ENCODE peak calls at places on chromosome 9, in nine cellular contexts. One of them, this sample, is unnamed.

GRCh38 chr9:16207161-16207560 is 654.3 kb downstream of the CCDC171 start:
- DNase-seq in CD4-positive, alpha-beta T cell: no peak
- DNase-seq in mesenchymal stem cell: peak; percentile 18
- DNase-seq in WERI-Rb-1: no peak
- DNase-seq in H1: no peak
- DNase-seq in tibial artery: peak; percentile 65
- DNase-seq in GM23248: peak; percentile 49
- DNase-seq in cardiac muscle cell: no peak
- DNase-seq in right lobe of liver: no peak
- DNase-seq in this sample: no peak

GRCh38 chr9:131096490-131097258 is at the start of gene AIF1L:
- DNase-seq in CD4-positive, alpha-beta T cell: no peak
- DNase-seq in mesenchymal stem cell: no peak
- DNase-seq in WERI-Rb-1: peak; percentile 74
- DNase-seq in H1: no peak
- DNase-seq in tibial artery: no peak
- DNase-seq in GM23248: peak; percentile 34
- DNase-seq in cardiac muscle cell: peak; percentile 78
- DNase-seq in right lobe of liver: no peak
- DNase-seq in this sample: no peak

GRCh38 chr9:100602302-100602930 is 24.5 kb downstream of the CAVIN4 start:
- DNase-seq in CD4-positive, alpha-beta T cell: no peak
- DNase-seq in mesenchymal stem cell: peak; percentile 60
- DNase-seq in WERI-Rb-1: peak; percentile 73
- DNase-seq in H1: no peak
- DNase-seq in tibial artery: no peak
- DNase-seq in GM23248: peak; percentile 62
- DNase-seq in cardiac muscle cell: peak; percentile 78
- DNase-seq in right lobe of liver: no peak
- DNase-seq in this sample: no peak

GRCh38 chr9:76213751-76214150 is 180.5 kb downstream of the RFK start:
- DNase-seq in CD4-positive, alpha-beta T cell: no peak
- DNase-seq in mesenchymal stem cell: no peak
- DNase-seq in WERI-Rb-1: no peak
- DNase-seq in H1: no peak
- DNase-seq in tibial artery: no peak
- DNase-seq in GM23248: no peak
- DNase-seq in cardiac muscle cell: no peak
- DNase-seq in right lobe of liver: no peak
- DNase-seq in this sample: no peak

GRCh38 chr9:91407580-91408275 is 15.9 kb downstream of the NFIL3 start:
- DNase-seq in CD4-positive, alpha-beta T cell: no peak
- DNase-seq in mesenchymal stem cell: no peak
- DNase-seq in WERI-Rb-1: no peak
- DNase-seq in H1: no peak
- DNase-seq in tibial artery: no peak
- DNase-seq in GM23248: peak; percentile 29
- DNase-seq in cardiac muscle cell: no peak
- DNase-seq in right lobe of liver: no peak
- DNase-seq in this sample: no peak

GRCh38 chr9:97243606-97244005 is 63.9 kb upstream of the CCDC180 start:
- DNase-seq in CD4-positive, alpha-beta T cell: no peak
- DNase-seq in mesenchymal stem cell: no peak
- DNase-seq in WERI-Rb-1: no peak
- DNase-seq in H1: no peak
- DNase-seq in tibial artery: no peak
- DNase-seq in GM23248: peak; percentile 38
- DNase-seq in cardiac muscle cell: no peak
- DNase-seq in right lobe of liver: no peak
- DNase-seq in this sample: no peak

GRCh38 chr9:127730262-127730661 is 4.8 kb downstream of the TOR2A start:
- DNase-seq in CD4-positive, alpha-beta T cell: no peak
- DNase-seq in mesenchymal stem cell: no peak
- DNase-seq in WERI-Rb-1: no peak
- DNase-seq in H1: no peak
- DNase-seq in tibial artery: no peak
- DNase-seq in GM23248: no peak
- DNase-seq in cardiac muscle cell: no peak
- DNase-seq in right lobe of liver: no peak
- DNase-seq in this sample: no peak

GRCh38 chr9:122347348-122348287 is 23.2 kb upstream of the PTGS1 start:
- DNase-seq in CD4-positive, alpha-beta T cell: no peak
- DNase-seq in mesenchymal stem cell: peak; percentile 22
- DNase-seq in WERI-Rb-1: no peak
- DNase-seq in H1: no peak
- DNase-seq in tibial artery: no peak
- DNase-seq in GM23248: peak; percentile 67
- DNase-seq in cardiac muscle cell: no peak
- DNase-seq in right lobe of liver: no peak
- DNase-seq in this sample: no peak

GRCh38 chr9:112863781-112864180 is 26.9 kb downstream of the SLC46A2 start:
- DNase-seq in CD4-positive, alpha-beta T cell: no peak
- DNase-seq in mesenchymal stem cell: no peak
- DNase-seq in WERI-Rb-1: no peak
- DNase-seq in H1: no peak
- DNase-seq in tibial artery: no peak
- DNase-seq in GM23248: no peak
- DNase-seq in cardiac muscle cell: no peak
- DNase-seq in right lobe of liver: no peak
- DNase-seq in this sample: no peak

GRCh38 chr9:138015021-138015829 is 137.6 kb downstream of the CACNA1B start:
- DNase-seq in CD4-positive, alpha-beta T cell: no peak
- DNase-seq in mesenchymal stem cell: no peak
- DNase-seq in WERI-Rb-1: no peak
- DNase-seq in H1: no peak
- DNase-seq in tibial artery: no peak
- DNase-seq in GM23248: no peak
- DNase-seq in cardiac muscle cell: no peak
- DNase-seq in right lobe of liver: no peak
- DNase-seq in this sample: no peak

GRCh38 chr9:138016406-138017187 is 139.0 kb downstream of the CACNA1B start:
- DNase-seq in CD4-positive, alpha-beta T cell: no peak
- DNase-seq in mesenchymal stem cell: no peak
- DNase-seq in WERI-Rb-1: no peak
- DNase-seq in H1: no peak
- DNase-seq in tibial artery: no peak
- DNase-seq in GM23248: no peak
- DNase-seq in cardiac muscle cell: no peak
- DNase-seq in right lobe of liver: no peak
- DNase-seq in this sample: no peak

GRCh38 chr9:138013836-138014569 is 136.4 kb downstream of the CACNA1B start:
- DNase-seq in CD4-positive, alpha-beta T cell: no peak
- DNase-seq in mesenchymal stem cell: no peak
- DNase-seq in WERI-Rb-1: no peak
- DNase-seq in H1: no peak
- DNase-seq in tibial artery: no peak
- DNase-seq in GM23248: no peak
- DNase-seq in cardiac muscle cell: no peak
- DNase-seq in right lobe of liver: no peak
- DNase-seq in this sample: no peak

GRCh38 chr9:138011951-138012500 is 134.4 kb downstream of the CACNA1B start:
- DNase-seq in CD4-positive, alpha-beta T cell: no peak
- DNase-seq in mesenchymal stem cell: no peak
- DNase-seq in WERI-Rb-1: no peak
- DNase-seq in H1: no peak
- DNase-seq in tibial artery: no peak
- DNase-seq in GM23248: no peak
- DNase-seq in cardiac muscle cell: no peak
- DNase-seq in right lobe of liver: no peak
- DNase-seq in this sample: no peak

GRCh38 chr9:138014570-138014958 is 137.0 kb downstream of the CACNA1B start:
- DNase-seq in CD4-positive, alpha-beta T cell: no peak
- DNase-seq in mesenchymal stem cell: no peak
- DNase-seq in WERI-Rb-1: no peak
- DNase-seq in H1: no peak
- DNase-seq in tibial artery: no peak
- DNase-seq in GM23248: no peak
- DNase-seq in cardiac muscle cell: no peak
- DNase-seq in right lobe of liver: no peak
- DNase-seq in this sample: no peak
- H3K27me3 ChIP-seq in CD4-positive, alpha-beta T cell: no peaks in the 10 kb centered on the region
- H3K27me3 ChIP-seq in mesenchymal stem cell: peaks cover 35% of the 10 kb centered on the region
- H3K27me3 ChIP-seq in WERI-Rb-1: no peaks in the 10 kb centered on the region
- H3K27me3 ChIP-seq in H1: no peaks in the 10 kb centered on the region
- H3K27me3 ChIP-seq in tibial artery: no peaks in the 10 kb centered on the region
- H3K27me3 ChIP-seq in GM23248: no peaks in the 10 kb centered on the region
- H3K27me3 ChIP-seq in cardiac muscle cell: no peaks in the 10 kb centered on the region
- H3K27me3 ChIP-seq in right lobe of liver: no peaks in the 10 kb centered on the region
- H3K27me3 ChIP-seq in this sample: no peaks in the 10 kb centered on the region

DNA sequence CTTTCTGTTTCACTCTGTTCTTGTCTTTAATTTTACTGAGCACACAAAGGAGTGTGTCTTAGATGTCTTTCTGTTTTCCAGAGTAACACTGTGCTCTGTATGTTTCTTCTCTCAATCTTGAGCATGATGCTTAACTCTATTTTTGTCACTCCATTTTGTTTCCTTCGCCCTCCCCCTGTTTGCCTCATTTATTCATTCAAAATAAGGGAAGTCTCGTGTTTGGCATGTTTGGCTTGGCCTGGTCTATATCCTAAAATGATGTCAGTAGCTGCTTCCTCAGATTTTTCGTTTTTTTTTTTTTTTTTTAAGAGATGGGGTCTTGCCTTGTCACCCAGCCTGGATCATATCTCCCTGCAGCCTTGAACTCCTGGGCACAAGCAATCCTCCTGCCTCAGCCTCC is 22.0 kb downstream of the ZNF618 start:
- DNase-seq in CD4-positive, alpha-beta T cell: no peak
- DNase-seq in mesenchymal stem cell: no peak
- DNase-seq in WERI-Rb-1: no peak
- DNase-seq in H1: no peak
- DNase-seq in tibial artery: no peak
- DNase-seq in GM23248: no peak
- DNase-seq in cardiac muscle cell: no peak
- DNase-seq in right lobe of liver: no peak
- DNase-seq in this sample: no peak
- H3K9me3 ChIP-seq in CD4-positive, alpha-beta T cell: no peaks in the 10 kb centered on the region
- H3K9me3 ChIP-seq in mesenchymal stem cell: peaks cover 1% of the 10 kb centered on the region
- H3K9me3 ChIP-seq in WERI-Rb-1: no peaks in the 10 kb centered on the region
- H3K9me3 ChIP-seq in H1: no peaks in the 10 kb centered on the region
- H3K9me3 ChIP-seq in tibial artery: no peaks in the 10 kb centered on the region
- H3K9me3 ChIP-seq in GM23248: no peaks in the 10 kb centered on the region
- H3K9me3 ChIP-seq in cardiac muscle cell: no peaks in the 10 kb centered on the region
- H3K9me3 ChIP-seq in right lobe of liver: no peaks in the 10 kb centered on the region
- H3K9me3 ChIP-seq in this sample: no peaks in the 10 kb centered on the region

GRCh38 chr9:136197372-136197875 is 7.5 kb downstream of the LHX3 start:
- DNase-seq in CD4-positive, alpha-beta T cell: no peak
- DNase-seq in mesenchymal stem cell: no peak
- DNase-seq in WERI-Rb-1: no peak
- DNase-seq in H1: no peak
- DNase-seq in tibial artery: no peak
- DNase-seq in GM23248: no peak
- DNase-seq in cardiac muscle cell: no peak
- DNase-seq in right lobe of liver: no peak
- DNase-seq in this sample: no peak

GRCh38 chr9:136198605-136199083 is 6.3 kb downstream of the LHX3 start:
- DNase-seq in CD4-positive, alpha-beta T cell: no peak
- DNase-seq in mesenchymal stem cell: peak; percentile 20
- DNase-seq in WERI-Rb-1: no peak
- DNase-seq in H1: no peak
- DNase-seq in tibial artery: no peak
- DNase-seq in GM23248: peak; percentile 42
- DNase-seq in cardiac muscle cell: peak; percentile 40
- DNase-seq in right lobe of liver: no peak
- DNase-seq in this sample: no peak

GRCh38 chr9:136196465-136197371 is 8.2 kb downstream of the LHX3 start:
- DNase-seq in CD4-positive, alpha-beta T cell: no peak
- DNase-seq in mesenchymal stem cell: no peak
- DNase-seq in WERI-Rb-1: peak; percentile 56
- DNase-seq in H1: no peak
- DNase-seq in tibial artery: no peak
- DNase-seq in GM23248: no peak
- DNase-seq in cardiac muscle cell: no peak
- DNase-seq in right lobe of liver: no peak
- DNase-seq in this sample: no peak

GRCh38 chr9:136199391-136200288 is 5.3 kb downstream of the LHX3 start:
- DNase-seq in CD4-positive, alpha-beta T cell: no peak
- DNase-seq in mesenchymal stem cell: no peak
- DNase-seq in WERI-Rb-1: no peak
- DNase-seq in H1: no peak
- DNase-seq in tibial artery: no peak
- DNase-seq in GM23248: no peak
- DNase-seq in cardiac muscle cell: no peak
- DNase-seq in right lobe of liver: no peak
- DNase-seq in this sample: no peak

DNA sequence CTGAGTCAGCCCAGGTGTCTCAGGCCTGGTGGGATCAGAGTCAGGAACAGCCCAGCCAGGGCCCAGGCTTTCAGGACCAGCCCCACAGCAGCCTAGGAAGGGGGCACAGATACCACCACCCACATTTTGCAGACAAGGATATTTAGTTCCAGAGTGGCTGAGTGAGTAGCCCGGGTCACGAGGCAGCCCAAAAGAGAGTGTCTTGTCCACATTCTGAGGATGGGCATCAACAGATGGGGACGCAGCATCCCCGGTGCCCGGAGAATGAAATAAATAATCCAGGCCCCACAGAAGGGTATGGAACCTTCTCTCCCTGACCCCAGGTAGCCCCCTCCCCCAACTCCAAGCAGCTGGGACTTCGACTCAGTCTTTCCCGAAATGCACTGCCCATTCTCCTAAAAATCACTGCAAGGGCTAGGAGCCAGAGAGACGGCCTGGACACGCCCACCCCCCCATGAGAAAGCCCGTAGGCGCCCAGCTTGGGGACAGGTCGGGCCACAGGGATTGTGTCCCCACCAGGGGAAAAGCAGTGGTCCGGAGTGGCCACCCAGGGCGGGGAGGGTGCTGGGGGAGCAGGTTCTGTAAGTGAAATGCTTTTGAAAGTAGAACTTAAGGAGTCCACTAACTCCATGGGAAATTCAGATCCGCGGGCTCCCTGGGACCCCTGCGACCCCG is 6.9 kb downstream of the LHX3 start:
- DNase-seq in CD4-positive, alpha-beta T cell: no peak
- DNase-seq in mesenchymal stem cell: no peak
- DNase-seq in WERI-Rb-1: no peak
- DNase-seq in H1: no peak
- DNase-seq in tibial artery: no peak
- DNase-seq in GM23248: no peak
- DNase-seq in cardiac muscle cell: no peak
- DNase-seq in right lobe of liver: no peak
- DNase-seq in this sample: no peak
- H3K27me3 ChIP-seq in CD4-positive, alpha-beta T cell: peaks cover 70% of the 10 kb centered on the region
- H3K27me3 ChIP-seq in mesenchymal stem cell: peaks cover 81% of the 10 kb centered on the region
- H3K27me3 ChIP-seq in WERI-Rb-1: no peaks in the 10 kb centered on the region
- H3K27me3 ChIP-seq in H1: peaks cover 99% of the 10 kb centered on the region
- H3K27me3 ChIP-seq in tibial artery: no peaks in the 10 kb centered on the region
- H3K27me3 ChIP-seq in GM23248: peaks cover 79% of the 10 kb centered on the region
- H3K27me3 ChIP-seq in cardiac muscle cell: peaks cover 100% of the 10 kb centered on the region
- H3K27me3 ChIP-seq in right lobe of liver: peaks cover 35% of the 10 kb centered on the region
- H3K27me3 ChIP-seq in this sample: peaks cover 62% of the 10 kb centered on the region

DNA sequence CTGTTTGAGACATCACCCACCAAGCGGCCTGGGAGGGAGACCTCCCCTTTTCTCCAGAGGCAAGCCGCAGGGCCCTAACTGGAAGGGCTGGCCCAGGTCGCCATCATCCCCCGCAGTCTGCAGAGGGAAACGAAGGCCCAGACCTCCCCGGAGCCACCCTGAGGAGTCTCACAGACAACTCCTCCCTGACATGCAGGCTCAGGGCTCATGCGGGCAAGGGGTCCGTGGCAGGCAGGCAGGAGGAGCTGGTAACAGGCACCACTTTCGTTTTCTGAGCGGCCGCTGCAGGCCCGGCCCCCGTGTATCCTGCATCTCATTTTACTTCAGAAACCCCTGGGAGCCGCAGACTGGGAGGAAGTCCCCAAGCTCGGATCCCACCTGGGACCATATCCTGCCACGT is 192.0 kb upstream of the PPP1R26 start:
- DNase-seq in CD4-positive, alpha-beta T cell: no peak
- DNase-seq in mesenchymal stem cell: no peak
- DNase-seq in WERI-Rb-1: no peak
- DNase-seq in H1: no peak
- DNase-seq in tibial artery: no peak
- DNase-seq in GM23248: no peak
- DNase-seq in cardiac muscle cell: no peak
- DNase-seq in right lobe of liver: no peak
- DNase-seq in this sample: no peak
- H3K9me3 ChIP-seq in CD4-positive, alpha-beta T cell: no peaks in the 10 kb centered on the region
- H3K9me3 ChIP-seq in mesenchymal stem cell: no peaks in the 10 kb centered on the region
- H3K9me3 ChIP-seq in WERI-Rb-1: no peaks in the 10 kb centered on the region
- H3K9me3 ChIP-seq in H1: no peaks in the 10 kb centered on the region
- H3K9me3 ChIP-seq in tibial artery: no peaks in the 10 kb centered on the region
- H3K9me3 ChIP-seq in GM23248: no peaks in the 10 kb centered on the region
- H3K9me3 ChIP-seq in cardiac muscle cell: no peaks in the 10 kb centered on the region
- H3K9me3 ChIP-seq in right lobe of liver: no peaks in the 10 kb centered on the region
- H3K9me3 ChIP-seq in this sample: no peaks in the 10 kb centered on the region

This sample was measured in esophagus squamous epithelium.